ENCODE peak calls at places on chromosome 1, in eight cellular contexts. One of them, this sample, is unnamed.

GRCh38 chr1:29370067-29370466 is 133.7 kb downstream of the PTPRU start:
- DNase-seq in breast epithelium: no peak
- DNase-seq in ovary: no peak
- DNase-seq in H1: no peak
- DNase-seq in thyroid gland: no peak
- DNase-seq in upper lobe of left lung: no peak
- DNase-seq in heart left ventricle: no peak
- DNase-seq in IMR-90: no peak
- DNase-seq in this sample: no peak

GRCh38 chr1:152110365-152110859 is 4.8 kb downstream of the TCHH start:
- DNase-seq in breast epithelium: no peak
- DNase-seq in ovary: no peak
- DNase-seq in H1: no peak
- DNase-seq in thyroid gland: no peak
- DNase-seq in upper lobe of left lung: peak
- DNase-seq in heart left ventricle: no peak
- DNase-seq in IMR-90: peak
- DNase-seq in this sample: no peak

GRCh38 chr1:91894036-91894761 is 8.2 kb upstream of the TGFBR3 start:
- DNase-seq in breast epithelium: no peak
- DNase-seq in ovary: no peak
- DNase-seq in H1: no peak
- DNase-seq in thyroid gland: no peak
- DNase-seq in upper lobe of left lung: no peak
- DNase-seq in heart left ventricle: no peak
- DNase-seq in IMR-90: peak
- DNase-seq in this sample: no peak

GRCh38 chr1:28313710-28314510 is 14.9 kb upstream of the MED18 start:
- DNase-seq in breast epithelium: peak
- DNase-seq in ovary: no peak
- DNase-seq in H1: no peak
- DNase-seq in thyroid gland: peak
- DNase-seq in upper lobe of left lung: peak
- DNase-seq in heart left ventricle: peak
- DNase-seq in IMR-90: peak
- DNase-seq in this sample: peak

GRCh38 chr1:176118985-176119384 is 88.1 kb downstream of the COP1 start:
- DNase-seq in breast epithelium: no peak
- DNase-seq in ovary: no peak
- DNase-seq in H1: no peak
- DNase-seq in thyroid gland: no peak
- DNase-seq in upper lobe of left lung: no peak
- DNase-seq in heart left ventricle: no peak
- DNase-seq in IMR-90: peak
- DNase-seq in this sample: no peak

GRCh38 chr1:66505671-66506392 is 28.1 kb upstream of the SGIP1 start:
- DNase-seq in breast epithelium: no peak
- DNase-seq in ovary: no peak
- DNase-seq in H1: no peak
- DNase-seq in thyroid gland: no peak
- DNase-seq in upper lobe of left lung: no peak
- DNase-seq in heart left ventricle: no peak
- DNase-seq in IMR-90: peak
- DNase-seq in this sample: no peak

GRCh38 chr1:168465942-168466702 is 77.7 kb downstream of the XCL2 start:
- DNase-seq in breast epithelium: no peak
- DNase-seq in ovary: peak
- DNase-seq in H1: no peak
- DNase-seq in thyroid gland: peak
- DNase-seq in upper lobe of left lung: no peak
- DNase-seq in heart left ventricle: peak
- DNase-seq in IMR-90: peak
- DNase-seq in this sample: no peak

GRCh38 chr1:24318988-24319863 is at the start of gene GRHL3:
- DNase-seq in breast epithelium: peak
- DNase-seq in ovary: no peak
- DNase-seq in H1: peak
- DNase-seq in thyroid gland: peak
- DNase-seq in upper lobe of left lung: no peak
- DNase-seq in heart left ventricle: no peak
- DNase-seq in IMR-90: no peak
- DNase-seq in this sample: no peak

GRCh38 chr1:52970149-52970548 is 43.1 kb downstream of the SCP2 start:
- DNase-seq in breast epithelium: no peak
- DNase-seq in ovary: no peak
- DNase-seq in H1: no peak
- DNase-seq in thyroid gland: no peak
- DNase-seq in upper lobe of left lung: no peak
- DNase-seq in heart left ventricle: no peak
- DNase-seq in IMR-90: peak
- DNase-seq in this sample: peak

GRCh38 chr1:30379684-30380624 is 343.4 kb downstream of the MATN1 start:
- DNase-seq in breast epithelium: peak
- DNase-seq in ovary: peak
- DNase-seq in H1: no peak
- DNase-seq in thyroid gland: peak
- DNase-seq in upper lobe of left lung: peak
- DNase-seq in heart left ventricle: peak
- DNase-seq in IMR-90: peak
- DNase-seq in this sample: peak

GRCh38 chr1:10628685-10629084 is 153.9 kb downstream of the PEX14 start:
- DNase-seq in breast epithelium: peak
- DNase-seq in ovary: peak
- DNase-seq in H1: no peak
- DNase-seq in thyroid gland: peak
- DNase-seq in upper lobe of left lung: no peak
- DNase-seq in heart left ventricle: peak
- DNase-seq in IMR-90: peak
- DNase-seq in this sample: no peak

GRCh38 chr1:209723761-209724693 is 19.4 kb downstream of the HSD11B1 start:
- DNase-seq in breast epithelium: no peak
- DNase-seq in ovary: no peak
- DNase-seq in H1: no peak
- DNase-seq in thyroid gland: no peak
- DNase-seq in upper lobe of left lung: no peak
- DNase-seq in heart left ventricle: no peak
- DNase-seq in IMR-90: no peak
- DNase-seq in this sample: no peak

GRCh38 chr1:172002725-172003345 is 161.5 kb downstream of the DNM3 start:
- DNase-seq in breast epithelium: no peak
- DNase-seq in ovary: no peak
- DNase-seq in H1: no peak
- DNase-seq in thyroid gland: peak
- DNase-seq in upper lobe of left lung: no peak
- DNase-seq in heart left ventricle: no peak
- DNase-seq in IMR-90: peak
- DNase-seq in this sample: peak

GRCh38 chr1:236471653-236472052 is 52.1 kb upstream of the LGALS8 start:
- DNase-seq in breast epithelium: no peak
- DNase-seq in ovary: no peak
- DNase-seq in H1: no peak
- DNase-seq in thyroid gland: peak
- DNase-seq in upper lobe of left lung: no peak
- DNase-seq in heart left ventricle: no peak
- DNase-seq in IMR-90: no peak
- DNase-seq in this sample: no peak

GRCh38 chr1:234962340-234962989 is 166.2 kb downstream of the TOMM20 start:
- DNase-seq in breast epithelium: no peak
- DNase-seq in ovary: no peak
- DNase-seq in H1: no peak
- DNase-seq in thyroid gland: peak
- DNase-seq in upper lobe of left lung: no peak
- DNase-seq in heart left ventricle: peak
- DNase-seq in IMR-90: peak
- DNase-seq in this sample: peak

GRCh38 chr1:161083743-161084084 is 5.6 kb downstream of the NECTIN4 start:
- DNase-seq in breast epithelium: no peak
- DNase-seq in ovary: no peak
- DNase-seq in H1: no peak
- DNase-seq in thyroid gland: no peak
- DNase-seq in upper lobe of left lung: no peak
- DNase-seq in heart left ventricle: no peak
- DNase-seq in IMR-90: no peak
- DNase-seq in this sample: no peak

GRCh38 chr1:6783221-6783620 is 2.0 kb upstream of the CAMTA1 start:
- DNase-seq in breast epithelium: no peak
- DNase-seq in ovary: no peak
- DNase-seq in H1: no peak
- DNase-seq in thyroid gland: no peak
- DNase-seq in upper lobe of left lung: no peak
- DNase-seq in heart left ventricle: no peak
- DNase-seq in IMR-90: no peak
- DNase-seq in this sample: peak

GRCh38 chr1:6785721-6786505 is 659 bp downstream of the CAMTA1 start:
- DNase-seq in breast epithelium: peak
- DNase-seq in ovary: peak
- DNase-seq in H1: peak
- DNase-seq in thyroid gland: peak
- DNase-seq in upper lobe of left lung: peak
- DNase-seq in heart left ventricle: peak
- DNase-seq in IMR-90: peak
- DNase-seq in this sample: peak

GRCh38 chr1:6783956-6784559 is 1.2 kb upstream of the CAMTA1 start:
- DNase-seq in breast epithelium: no peak
- DNase-seq in ovary: no peak
- DNase-seq in H1: no peak
- DNase-seq in thyroid gland: no peak
- DNase-seq in upper lobe of left lung: no peak
- DNase-seq in heart left ventricle: no peak
- DNase-seq in IMR-90: no peak
- DNase-seq in this sample: peak

GRCh38 chr1:6784560-6785317 is 515 bp upstream of the CAMTA1 start:
- DNase-seq in breast epithelium: peak
- DNase-seq in ovary: peak
- DNase-seq in H1: peak
- DNase-seq in thyroid gland: peak
- DNase-seq in upper lobe of left lung: peak
- DNase-seq in heart left ventricle: peak
- DNase-seq in IMR-90: peak
- DNase-seq in this sample: peak

GRCh38 chr1:6785318-6785712 is at the start of gene CAMTA1:
- DNase-seq in breast epithelium: no peak
- DNase-seq in ovary: no peak
- DNase-seq in H1: no peak
- DNase-seq in thyroid gland: no peak
- DNase-seq in upper lobe of left lung: peak
- DNase-seq in heart left ventricle: no peak
- DNase-seq in IMR-90: no peak
- DNase-seq in this sample: no peak
- TF ChIP-seq POLR2A in breast epithelium: no peak
- TF ChIP-seq POLR2A in ovary: peak
- TF ChIP-seq POLR2A in H1: no peak
- TF ChIP-seq POLR2A in thyroid gland: peak
- TF ChIP-seq POLR2A in upper lobe of left lung: no peak
- TF ChIP-seq POLR2A in heart left ventricle: no peak
- TF ChIP-seq POLR2A in IMR-90: peak
- TF ChIP-seq POLR2A in this sample: no peak

DNA sequence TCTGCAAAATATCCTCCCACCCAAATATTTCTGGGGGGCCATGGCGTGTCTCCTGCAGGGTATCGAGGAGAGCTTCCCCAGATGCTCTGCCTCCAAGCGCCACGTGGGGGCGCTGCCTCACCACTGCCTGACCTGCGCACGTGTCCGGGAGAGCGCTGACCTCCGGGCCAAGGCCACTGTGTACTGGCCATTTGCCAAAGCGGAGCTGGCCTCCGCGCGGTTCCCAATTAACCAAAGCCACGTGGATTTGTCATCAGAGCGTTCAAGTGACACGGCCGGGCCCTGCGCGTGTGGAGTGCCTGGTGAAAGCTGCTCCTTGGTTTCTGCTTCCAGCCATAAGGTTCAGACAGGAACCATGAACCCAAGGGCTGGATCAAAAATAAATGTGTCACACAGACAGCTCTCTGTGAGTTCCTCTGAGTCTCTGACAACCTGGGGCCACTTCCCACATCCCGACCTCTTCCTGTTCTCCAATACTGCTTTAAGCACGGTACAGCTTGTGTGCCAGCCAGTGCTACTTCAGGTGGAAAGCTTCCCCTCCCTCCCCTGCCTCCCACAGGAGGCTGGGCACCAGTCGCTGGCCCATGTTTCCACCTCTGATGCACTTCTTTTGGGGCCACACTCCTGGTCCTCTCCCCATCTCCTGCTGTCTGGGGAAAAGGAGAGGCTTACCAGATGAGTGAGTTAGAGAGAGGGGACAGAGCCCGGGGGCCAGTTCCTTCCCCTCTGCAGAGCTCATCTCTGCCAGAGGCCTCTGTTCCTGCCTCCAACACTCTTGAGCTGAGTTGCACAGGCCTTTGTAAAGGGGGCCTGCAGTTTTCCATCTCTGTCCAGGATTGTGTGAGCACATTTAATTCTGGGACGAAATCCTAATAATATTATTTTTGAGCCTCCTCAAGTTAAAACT is 26.1 kb downstream of the ZP4 start:
- DNase-seq in breast epithelium: no peak
- DNase-seq in ovary: peak
- DNase-seq in H1: peak
- DNase-seq in thyroid gland: peak
- DNase-seq in upper lobe of left lung: peak
- DNase-seq in heart left ventricle: peak
- DNase-seq in IMR-90: no peak
- DNase-seq in this sample: peak
- TF ChIP-seq POLR2A in breast epithelium: no peak
- TF ChIP-seq POLR2A in ovary: no peak
- TF ChIP-seq POLR2A in H1: no peak
- TF ChIP-seq POLR2A in thyroid gland: no peak
- TF ChIP-seq POLR2A in upper lobe of left lung: no peak
- TF ChIP-seq POLR2A in heart left ventricle: no peak
- TF ChIP-seq POLR2A in IMR-90: no peak
- TF ChIP-seq POLR2A in this sample: no peak

GRCh38 chr1:36990928-36991327 is 43.4 kb downstream of the GRIK3 start:
- DNase-seq in breast epithelium: no peak
- DNase-seq in ovary: no peak
- DNase-seq in H1: no peak
- DNase-seq in thyroid gland: no peak
- DNase-seq in upper lobe of left lung: no peak
- DNase-seq in heart left ventricle: no peak
- DNase-seq in IMR-90: no peak
- DNase-seq in this sample: no peak
- TF ChIP-seq POLR2A in breast epithelium: no peak
- TF ChIP-seq POLR2A in ovary: no peak
- TF ChIP-seq POLR2A in H1: no peak
- TF ChIP-seq POLR2A in thyroid gland: no peak
- TF ChIP-seq POLR2A in upper lobe of left lung: no peak
- TF ChIP-seq POLR2A in heart left ventricle: no peak
- TF ChIP-seq POLR2A in IMR-90: no peak
- TF ChIP-seq POLR2A in this sample: no peak

DNA sequence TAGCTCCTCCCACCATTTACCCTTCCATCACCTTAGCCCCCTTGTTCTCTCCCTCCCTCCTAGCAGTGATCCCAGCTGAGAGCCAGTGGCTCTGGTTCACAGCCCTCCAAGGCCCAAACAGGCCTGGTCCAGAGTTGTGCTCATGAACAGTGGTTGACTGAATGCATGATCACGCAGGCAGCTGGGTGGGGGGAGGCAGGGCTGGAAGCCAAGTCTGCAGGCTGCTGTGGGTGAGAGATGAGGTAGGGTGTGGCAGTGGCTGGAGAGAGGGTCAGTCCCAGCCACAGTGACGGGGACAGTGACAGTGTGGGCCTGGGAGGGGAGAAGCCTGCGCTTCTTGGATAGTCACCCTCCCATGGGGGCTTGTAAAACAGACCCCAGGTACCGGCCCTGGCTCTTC is 22.2 kb downstream of the EPHA8 start:
- DNase-seq in breast epithelium: no peak
- DNase-seq in ovary: no peak
- DNase-seq in H1: no peak
- DNase-seq in thyroid gland: no peak
- DNase-seq in upper lobe of left lung: no peak
- DNase-seq in heart left ventricle: no peak
- DNase-seq in IMR-90: no peak
- DNase-seq in this sample: no peak
- TF ChIP-seq POLR2A in breast epithelium: no peak
- TF ChIP-seq POLR2A in ovary: no peak
- TF ChIP-seq POLR2A in H1: no peak
- TF ChIP-seq POLR2A in thyroid gland: no peak
- TF ChIP-seq POLR2A in upper lobe of left lung: no peak
- TF ChIP-seq POLR2A in heart left ventricle: no peak
- TF ChIP-seq POLR2A in IMR-90: no peak
- TF ChIP-seq POLR2A in this sample: no peak

This sample was measured in erythroblast.